ENCODE peak calls at places on chromosomes 4 and X, in six cellular contexts. One of them, this sample, is unnamed.

GRCh38 chr4:179867300-179867878 is 2375.8 kb upstream of the TENM3 start:
- DNase-seq in NCI-H1092: peak
- DNase-seq in CD4-positive, CD25-positive, alpha-beta regulatory T cell: no peak
- DNase-seq in activated naive CD8-positive, alpha-beta T cell treated with anti-CD3 and anti-CD28 coated beads for 36 hours: peak
- DNase-seq in posterior vena cava: no peak
- DNase-seq in midbrain: peak
- DNase-seq in this sample: peak

GRCh38 chr4:46146993-46147392 is 23.1 kb upstream of the GABRG1 start:
- DNase-seq in posterior vena cava: no peak
- DNase-seq in midbrain: no peak
- DNase-seq in CD4-positive, CD25-positive, alpha-beta regulatory T cell: no peak
- DNase-seq in activated naive CD8-positive, alpha-beta T cell treated with anti-CD3 and anti-CD28 coated beads for 36 hours: no peak
- DNase-seq in NCI-H1092: no peak
- DNase-seq in this sample: no peak

GRCh38 chr4:174714393-174715211 is 114.4 kb downstream of the GLRA3 start:
- DNase-seq in posterior vena cava: no peak
- DNase-seq in NCI-H1092: peak
- DNase-seq in CD4-positive, CD25-positive, alpha-beta regulatory T cell: no peak
- DNase-seq in activated naive CD8-positive, alpha-beta T cell treated with anti-CD3 and anti-CD28 coated beads for 36 hours: no peak
- DNase-seq in midbrain: peak
- DNase-seq in this sample: peak

GRCh38 chr4:140648716-140649115 is 80.0 kb upstream of the UCP1 start:
- DNase-seq in activated naive CD8-positive, alpha-beta T cell treated with anti-CD3 and anti-CD28 coated beads for 36 hours: no peak
- DNase-seq in NCI-H1092: no peak
- DNase-seq in posterior vena cava: no peak
- DNase-seq in CD4-positive, CD25-positive, alpha-beta regulatory T cell: no peak
- DNase-seq in midbrain: no peak
- DNase-seq in this sample: no peak

GRCh38 chr4:114349543-114350175 is 248.9 kb upstream of the UGT8 start:
- DNase-seq in posterior vena cava: no peak
- DNase-seq in CD4-positive, CD25-positive, alpha-beta regulatory T cell: no peak
- DNase-seq in activated naive CD8-positive, alpha-beta T cell treated with anti-CD3 and anti-CD28 coated beads for 36 hours: no peak
- DNase-seq in midbrain: no peak
- DNase-seq in NCI-H1092: no peak
- DNase-seq in this sample: no peak

GRCh38 chr4:73614468-73614867 is 5.8 kb downstream of the RASSF6 start:
- DNase-seq in activated naive CD8-positive, alpha-beta T cell treated with anti-CD3 and anti-CD28 coated beads for 36 hours: no peak
- DNase-seq in posterior vena cava: no peak
- DNase-seq in CD4-positive, CD25-positive, alpha-beta regulatory T cell: no peak
- DNase-seq in NCI-H1092: no peak
- DNase-seq in midbrain: no peak
- DNase-seq in this sample: no peak

GRCh38 chrX:40132751-40133150 is 35.0 kb upstream of the BCOR start:
- DNase-seq in activated naive CD8-positive, alpha-beta T cell treated with anti-CD3 and anti-CD28 coated beads for 36 hours: no peak
- DNase-seq in CD4-positive, CD25-positive, alpha-beta regulatory T cell: no peak
- DNase-seq in posterior vena cava: peak
- DNase-seq in midbrain: no peak
- DNase-seq in NCI-H1092: no peak
- DNase-seq in this sample: no peak

GRCh38 chr4:80307183-80307735 is 28.3 kb upstream of the CFAP299 start:
- DNase-seq in posterior vena cava: no peak
- DNase-seq in midbrain: no peak
- DNase-seq in activated naive CD8-positive, alpha-beta T cell treated with anti-CD3 and anti-CD28 coated beads for 36 hours: no peak
- DNase-seq in NCI-H1092: peak
- DNase-seq in CD4-positive, CD25-positive, alpha-beta regulatory T cell: no peak
- DNase-seq in this sample: peak

GRCh38 chr4:48432017-48432416 is 51.1 kb upstream of the SLC10A4 start:
- DNase-seq in activated naive CD8-positive, alpha-beta T cell treated with anti-CD3 and anti-CD28 coated beads for 36 hours: no peak
- DNase-seq in midbrain: no peak
- DNase-seq in CD4-positive, CD25-positive, alpha-beta regulatory T cell: no peak
- DNase-seq in NCI-H1092: no peak
- DNase-seq in posterior vena cava: no peak
- DNase-seq in this sample: no peak

GRCh38 chr4:150242820-150243458 is 164.7 kb downstream of the DCLK2 start:
- DNase-seq in NCI-H1092: peak
- DNase-seq in midbrain: peak
- DNase-seq in activated naive CD8-positive, alpha-beta T cell treated with anti-CD3 and anti-CD28 coated beads for 36 hours: no peak
- DNase-seq in posterior vena cava: no peak
- DNase-seq in CD4-positive, CD25-positive, alpha-beta regulatory T cell: no peak
- DNase-seq in this sample: peak

GRCh38 chr4:151166662-151167061 is 67.2 kb downstream of the RPS3A start:
- DNase-seq in activated naive CD8-positive, alpha-beta T cell treated with anti-CD3 and anti-CD28 coated beads for 36 hours: no peak
- DNase-seq in midbrain: no peak
- DNase-seq in NCI-H1092: peak
- DNase-seq in CD4-positive, CD25-positive, alpha-beta regulatory T cell: no peak
- DNase-seq in posterior vena cava: no peak
- DNase-seq in this sample: peak

GRCh38 chr4:41878991-41879491 is 56.2 kb upstream of the TMEM33 start:
- DNase-seq in CD4-positive, CD25-positive, alpha-beta regulatory T cell: no peak
- DNase-seq in NCI-H1092: no peak
- DNase-seq in posterior vena cava: no peak
- DNase-seq in midbrain: no peak
- DNase-seq in activated naive CD8-positive, alpha-beta T cell treated with anti-CD3 and anti-CD28 coated beads for 36 hours: no peak
- DNase-seq in this sample: no peak

GRCh38 chr4:145734051-145734450 is 54.1 kb downstream of the C4orf51 start:
- DNase-seq in CD4-positive, CD25-positive, alpha-beta regulatory T cell: no peak
- DNase-seq in posterior vena cava: no peak
- DNase-seq in NCI-H1092: no peak
- DNase-seq in midbrain: no peak
- DNase-seq in activated naive CD8-positive, alpha-beta T cell treated with anti-CD3 and anti-CD28 coated beads for 36 hours: no peak
- DNase-seq in this sample: no peak

GRCh38 chr4:97759785-97760184 is 383.5 kb downstream of the STPG2 start:
- DNase-seq in posterior vena cava: no peak
- DNase-seq in NCI-H1092: no peak
- DNase-seq in activated naive CD8-positive, alpha-beta T cell treated with anti-CD3 and anti-CD28 coated beads for 36 hours: no peak
- DNase-seq in CD4-positive, CD25-positive, alpha-beta regulatory T cell: no peak
- DNase-seq in midbrain: no peak
- DNase-seq in this sample: no peak

GRCh38 chrX:55118574-55118973 is 29.8 kb downstream of the PAGE2 start:
- DNase-seq in posterior vena cava: no peak
- DNase-seq in NCI-H1092: no peak
- DNase-seq in midbrain: no peak
- DNase-seq in activated naive CD8-positive, alpha-beta T cell treated with anti-CD3 and anti-CD28 coated beads for 36 hours: no peak
- DNase-seq in CD4-positive, CD25-positive, alpha-beta regulatory T cell: no peak
- DNase-seq in this sample: no peak

GRCh38 chr4:26426892-26427291 is 63.4 kb downstream of the CCKAR start:
- DNase-seq in activated naive CD8-positive, alpha-beta T cell treated with anti-CD3 and anti-CD28 coated beads for 36 hours: no peak
- DNase-seq in midbrain: no peak
- DNase-seq in NCI-H1092: no peak
- DNase-seq in CD4-positive, CD25-positive, alpha-beta regulatory T cell: no peak
- DNase-seq in posterior vena cava: no peak
- DNase-seq in this sample: no peak

GRCh38 chrX:34656467-34656841 is 631 bp downstream of the TMEM47 start:
- DNase-seq in activated naive CD8-positive, alpha-beta T cell treated with anti-CD3 and anti-CD28 coated beads for 36 hours: no peak
- DNase-seq in CD4-positive, CD25-positive, alpha-beta regulatory T cell: no peak
- DNase-seq in midbrain: no peak
- DNase-seq in posterior vena cava: peak
- DNase-seq in NCI-H1092: no peak
- DNase-seq in this sample: no peak

GRCh38 chrX:70398899-70399298 is 24.2 kb upstream of the GDPD2 start:
- DNase-seq in CD4-positive, CD25-positive, alpha-beta regulatory T cell: no peak
- DNase-seq in activated naive CD8-positive, alpha-beta T cell treated with anti-CD3 and anti-CD28 coated beads for 36 hours: no peak
- DNase-seq in midbrain: no peak
- DNase-seq in posterior vena cava: no peak
- DNase-seq in NCI-H1092: no peak
- DNase-seq in this sample: no peak

GRCh38 chr4:94036964-94037363 is 170.7 kb upstream of the SMARCAD1 start:
- DNase-seq in CD4-positive, CD25-positive, alpha-beta regulatory T cell: no peak
- DNase-seq in midbrain: no peak
- DNase-seq in posterior vena cava: no peak
- DNase-seq in NCI-H1092: no peak
- DNase-seq in activated naive CD8-positive, alpha-beta T cell treated with anti-CD3 and anti-CD28 coated beads for 36 hours: no peak
- DNase-seq in this sample: no peak

GRCh38 chr4:99653921-99654890 is 3.4 kb downstream of the C4orf54 start:
- DNase-seq in activated naive CD8-positive, alpha-beta T cell treated with anti-CD3 and anti-CD28 coated beads for 36 hours: no peak
- DNase-seq in posterior vena cava: no peak
- DNase-seq in midbrain: no peak
- DNase-seq in NCI-H1092: no peak
- DNase-seq in CD4-positive, CD25-positive, alpha-beta regulatory T cell: no peak
- DNase-seq in this sample: no peak

GRCh38 chr4:16293205-16293860 is 67.1 kb upstream of the TAPT1 start:
- DNase-seq in activated naive CD8-positive, alpha-beta T cell treated with anti-CD3 and anti-CD28 coated beads for 36 hours: no peak
- DNase-seq in NCI-H1092: no peak
- DNase-seq in posterior vena cava: no peak
- DNase-seq in midbrain: no peak
- DNase-seq in CD4-positive, CD25-positive, alpha-beta regulatory T cell: no peak
- DNase-seq in this sample: no peak

GRCh38 chr4:8282134-8282641 is 12.6 kb downstream of the HTRA3 start:
- DNase-seq in activated naive CD8-positive, alpha-beta T cell treated with anti-CD3 and anti-CD28 coated beads for 36 hours: no peak
- DNase-seq in CD4-positive, CD25-positive, alpha-beta regulatory T cell: no peak
- DNase-seq in posterior vena cava: peak
- DNase-seq in midbrain: no peak
- DNase-seq in NCI-H1092: no peak
- DNase-seq in this sample: no peak

GRCh38 chr4:42555828-42556227 is 101.1 kb downstream of the ATP8A1 start:
- DNase-seq in posterior vena cava: no peak
- DNase-seq in CD4-positive, CD25-positive, alpha-beta regulatory T cell: no peak
- DNase-seq in NCI-H1092: no peak
- DNase-seq in midbrain: no peak
- DNase-seq in activated naive CD8-positive, alpha-beta T cell treated with anti-CD3 and anti-CD28 coated beads for 36 hours: no peak
- DNase-seq in this sample: no peak

GRCh38 chrX:129706395-129707072 is 32.2 kb upstream of the XPNPEP2 start:
- DNase-seq in CD4-positive, CD25-positive, alpha-beta regulatory T cell: no peak
- DNase-seq in midbrain: peak
- DNase-seq in posterior vena cava: no peak
- DNase-seq in activated naive CD8-positive, alpha-beta T cell treated with anti-CD3 and anti-CD28 coated beads for 36 hours: no peak
- DNase-seq in NCI-H1092: peak
- DNase-seq in this sample: no peak

GRCh38 chr4:138217567-138217966 is 24.6 kb downstream of the SLC7A11 start:
- DNase-seq in posterior vena cava: no peak
- DNase-seq in activated naive CD8-positive, alpha-beta T cell treated with anti-CD3 and anti-CD28 coated beads for 36 hours: no peak
- DNase-seq in CD4-positive, CD25-positive, alpha-beta regulatory T cell: no peak
- DNase-seq in NCI-H1092: no peak
- DNase-seq in midbrain: peak
- DNase-seq in this sample: no peak

GRCh38 chr4:2354760-2355159 is 63.7 kb downstream of the ZFYVE28 start:
- DNase-seq in activated naive CD8-positive, alpha-beta T cell treated with anti-CD3 and anti-CD28 coated beads for 36 hours: no peak
- DNase-seq in CD4-positive, CD25-positive, alpha-beta regulatory T cell: no peak
- DNase-seq in midbrain: no peak
- DNase-seq in posterior vena cava: no peak
- DNase-seq in NCI-H1092: no peak
- DNase-seq in this sample: no peak

GRCh38 chr4:72987741-72988729 is 81.5 kb downstream of the COX18 start:
- DNase-seq in activated naive CD8-positive, alpha-beta T cell treated with anti-CD3 and anti-CD28 coated beads for 36 hours: no peak
- DNase-seq in CD4-positive, CD25-positive, alpha-beta regulatory T cell: no peak
- DNase-seq in NCI-H1092: no peak
- DNase-seq in midbrain: no peak
- DNase-seq in posterior vena cava: no peak
- DNase-seq in this sample: no peak

GRCh38 chr4:75737398-75737797 is 13.0 kb downstream of the USO1 start:
- DNase-seq in CD4-positive, CD25-positive, alpha-beta regulatory T cell: no peak
- DNase-seq in NCI-H1092: no peak
- DNase-seq in midbrain: no peak
- DNase-seq in activated naive CD8-positive, alpha-beta T cell treated with anti-CD3 and anti-CD28 coated beads for 36 hours: no peak
- DNase-seq in posterior vena cava: no peak
- DNase-seq in this sample: no peak

GRCh38 chrX:53047228-53047627 is 1.4 kb upstream of the GPR173 start:
- DNase-seq in posterior vena cava: no peak
- DNase-seq in activated naive CD8-positive, alpha-beta T cell treated with anti-CD3 and anti-CD28 coated beads for 36 hours: no peak
- DNase-seq in CD4-positive, CD25-positive, alpha-beta regulatory T cell: no peak
- DNase-seq in midbrain: no peak
- DNase-seq in NCI-H1092: no peak
- DNase-seq in this sample: no peak

GRCh38 chr4:152679414-152680281 is at the start of gene TMEM154:
- DNase-seq in CD4-positive, CD25-positive, alpha-beta regulatory T cell: peak
- DNase-seq in activated naive CD8-positive, alpha-beta T cell treated with anti-CD3 and anti-CD28 coated beads for 36 hours: peak
- DNase-seq in midbrain: peak
- DNase-seq in NCI-H1092: peak
- DNase-seq in posterior vena cava: peak
- DNase-seq in this sample: peak

GRCh38 chrX:373641-374471 is 12.9 kb downstream of the PPP2R3B start:
- DNase-seq in CD4-positive, CD25-positive, alpha-beta regulatory T cell: no peak
- DNase-seq in activated naive CD8-positive, alpha-beta T cell treated with anti-CD3 and anti-CD28 coated beads for 36 hours: peak
- DNase-seq in midbrain: no peak
- DNase-seq in posterior vena cava: no peak
- DNase-seq in NCI-H1092: no peak
- DNase-seq in this sample: no peak

GRCh38 chrX:12206413-12206812 is 68.1 kb downstream of the FRMPD4 start:
- DNase-seq in activated naive CD8-positive, alpha-beta T cell treated with anti-CD3 and anti-CD28 coated beads for 36 hours: no peak
- DNase-seq in posterior vena cava: no peak
- DNase-seq in CD4-positive, CD25-positive, alpha-beta regulatory T cell: no peak
- DNase-seq in NCI-H1092: no peak
- DNase-seq in midbrain: no peak
- DNase-seq in this sample: no peak

GRCh38 chr4:173766231-173766630 is 236.2 kb upstream of the HAND2 start:
- DNase-seq in NCI-H1092: no peak
- DNase-seq in activated naive CD8-positive, alpha-beta T cell treated with anti-CD3 and anti-CD28 coated beads for 36 hours: no peak
- DNase-seq in posterior vena cava: no peak
- DNase-seq in midbrain: no peak
- DNase-seq in CD4-positive, CD25-positive, alpha-beta regulatory T cell: no peak
- DNase-seq in this sample: no peak

GRCh38 chr4:97656034-97656720 is 487.1 kb downstream of the STPG2 start:
- DNase-seq in CD4-positive, CD25-positive, alpha-beta regulatory T cell: no peak
- DNase-seq in posterior vena cava: no peak
- DNase-seq in midbrain: no peak
- DNase-seq in activated naive CD8-positive, alpha-beta T cell treated with anti-CD3 and anti-CD28 coated beads for 36 hours: no peak
- DNase-seq in NCI-H1092: no peak
- DNase-seq in this sample: no peak

GRCh38 chr4:107997794-107998193 is 8.1 kb downstream of the HADH start:
- DNase-seq in activated naive CD8-positive, alpha-beta T cell treated with anti-CD3 and anti-CD28 coated beads for 36 hours: no peak
- DNase-seq in midbrain: no peak
- DNase-seq in CD4-positive, CD25-positive, alpha-beta regulatory T cell: no peak
- DNase-seq in posterior vena cava: no peak
- DNase-seq in NCI-H1092: no peak
- DNase-seq in this sample: no peak

This sample was measured in NCI-H526 treated with DMSO at 0.1 percent for 48 hours.